ENCODE peak calls at places on chromosome 11, in ten cellular contexts. U, O, B, A, M, Y, P, V, H and J are unnamed samples.
A peak's percentile ranks its signal among the peaks of the same experiment; 100 is the strongest.

GRCh38 chr11:13885083-13885482 is 77.4 kb upstream of the SPON1 start:
- DNase-seq in Y (no peak), M (no peak), O (no peak), U (no peak), H (no peak), A (no peak), P (no peak), V (no peak), B (peak; percentile 77), J (no peak)

GRCh38 chr11:121336279-121336947 is 43.8 kb downstream of the SC5D start:
- DNase-seq in V (peak; percentile 44), O (no peak), Y (no peak), B (no peak), U (no peak), A (no peak), M (no peak), H (no peak), P (no peak), J (no peak)

GRCh38 chr11:83181815-83182214 is 11.7 kb upstream of the ANKRD42 start:
- DNase-seq in U (no peak), O (no peak), V (no peak), M (no peak), P (no peak), A (no peak), H (no peak), Y (no peak), B (peak; percentile 41), J (no peak)

GRCh38 chr11:8867856-8868705 is 42.9 kb upstream of the AKIP1 start:
- DNase-seq in Y (no peak), H (no peak), M (no peak), V (no peak), B (no peak), U (no peak), P (no peak), A (peak; percentile 57), O (no peak), J (peak; percentile 79)

GRCh38 chr11:125123947-125124633 is 12.7 kb upstream of the TMEM218 start:
- DNase-seq in U (peak; percentile 42), A (peak; percentile 72), B (peak; percentile 88), O (peak; percentile 61), H (peak; percentile 86), M (peak; percentile 90), Y (peak; percentile 82), V (peak; percentile 78), P (peak; percentile 87), J (peak; percentile 64)

GRCh38 chr11:8871283-8871775 is 39.7 kb upstream of the AKIP1 start:
- DNase-seq in V (no peak), Y (no peak), B (peak; percentile 53), U (peak; percentile 85), A (peak; percentile 36), M (no peak), P (peak; percentile 84), O (peak; percentile 90), H (peak; percentile 16), J (peak; percentile 95)

GRCh38 chr11:103110406-103110805 is 1.2 kb downstream of the DYNC2H1 start:
- DNase-seq in V (no peak), U (no peak), P (no peak), Y (peak; percentile 68), H (no peak), A (no peak), O (peak; percentile 11), M (no peak), B (peak; percentile 60), J (peak; percentile 80)

GRCh38 chr11:21464601-21465193 is 728.2 kb upstream of the ANO5 start:
- DNase-seq in O (no peak), V (no peak), H (no peak), B (no peak), M (no peak), A (no peak), U (no peak), Y (no peak), P (no peak), J (no peak)

GRCh38 chr11:35725880-35726279 is 63.3 kb downstream of the TRIM44 start:
- DNase-seq in B (peak; percentile 72), A (peak; percentile 43), M (no peak), Y (no peak), O (no peak), U (no peak), V (no peak), H (peak; percentile 26), P (no peak), J (peak; percentile 63)

GRCh38 chr11:123063396-123064267 is 1.7 kb upstream of the HSPA8 start:
- DNase-seq in U (no peak), A (no peak), Y (peak; percentile 75), M (peak; percentile 44), B (peak; percentile 56), O (peak; percentile 60), V (peak; percentile 69), H (no peak), P (peak; percentile 32), J (peak; percentile 78)

GRCh38 chr11:78654071-78654470 is 79.4 kb upstream of the NARS2 start:
- DNase-seq in O (no peak), M (no peak), A (no peak), H (no peak), B (no peak), P (peak; percentile 17), U (no peak), Y (no peak), V (no peak), J (no peak)

GRCh38 chr11:13061294-13061990 is 52.3 kb downstream of the RASSF10 start:
- DNase-seq in H (no peak), A (no peak), P (no peak), V (no peak), O (no peak), Y (no peak), B (no peak), M (no peak), U (no peak), J (peak; percentile 70)

GRCh38 chr11:101341578-101341977 is 212.0 kb upstream of the PGR start:
- DNase-seq in H (no peak), M (no peak), B (no peak), Y (no peak), V (no peak), O (peak; percentile 19), A (no peak), P (no peak), U (no peak), J (no peak)

GRCh38 chr11:34251640-34251980 is 106.2 kb downstream of the ABTB2 start:
- DNase-seq in M (no peak), O (no peak), U (no peak), Y (no peak), V (no peak), B (no peak), A (no peak), P (no peak), H (no peak), J (peak; percentile 74)

GRCh38 chr11:34252015-34252414 is 105.8 kb downstream of the ABTB2 start:
- DNase-seq in Y (no peak), H (no peak), P (no peak), A (no peak), M (no peak), B (no peak), V (no peak), U (no peak), O (no peak), J (no peak)

GRCh38 chr11:34250732-34251639 is 106.8 kb downstream of the ABTB2 start:
- DNase-seq in A (peak; percentile 89), O (peak; percentile 18), V (peak; percentile 50), M (no peak), P (peak; percentile 53), Y (peak; percentile 73), B (peak; percentile 91), U (peak; percentile 57), H (peak; percentile 75), J (peak; percentile 80)

GRCh38 chr11:34252651-34253050 is 105.2 kb downstream of the ABTB2 start:
- DNase-seq in M (no peak), U (no peak), B (no peak), P (no peak), V (no peak), A (no peak), O (no peak), Y (no peak), H (no peak), J (no peak)

GRCh38 chr11:34249439-34250073 is 108.3 kb downstream of the ABTB2 start:
- DNase-seq in B (no peak), P (no peak), U (no peak), H (no peak), M (no peak), Y (no peak), O (no peak), A (no peak), V (no peak), J (no peak)
- H3K4me1 ChIP-seq in B (peaks cover 28% of the 10 kb centered on the region), P (peaks cover 8% of the 10 kb centered on the region), U (peaks cover 18% of the 10 kb centered on the region), H (peaks cover 66% of the 10 kb centered on the region), M (peaks cover 18% of the 10 kb centered on the region), Y (peaks cover 4% of the 10 kb centered on the region), O (peaks cover 7% of the 10 kb centered on the region), A (peaks cover 59% of the 10 kb centered on the region), V (peaks cover 8% of the 10 kb centered on the region), J (peaks cover 16% of the 10 kb centered on the region)

GRCh38 chr11:3213659-3214419 is 4.8 kb downstream of the MRGPRG start:
- DNase-seq in A (no peak), O (no peak), V (no peak), M (no peak), P (peak; percentile 38), H (no peak), B (no peak), U (no peak), Y (no peak), J (no peak)
- H3K9me2 ChIP-seq in A (no peaks in the 10 kb centered on the region), O (no peaks in the 10 kb centered on the region), V (no peaks in the 10 kb centered on the region), M (no peaks in the 10 kb centered on the region), P (peaks cover 2% of the 10 kb centered on the region), H (no peaks in the 10 kb centered on the region), B (no peaks in the 10 kb centered on the region), U (no peaks in the 10 kb centered on the region), Y (no peaks in the 10 kb centered on the region), J (no peaks in the 10 kb centered on the region)

DNA sequence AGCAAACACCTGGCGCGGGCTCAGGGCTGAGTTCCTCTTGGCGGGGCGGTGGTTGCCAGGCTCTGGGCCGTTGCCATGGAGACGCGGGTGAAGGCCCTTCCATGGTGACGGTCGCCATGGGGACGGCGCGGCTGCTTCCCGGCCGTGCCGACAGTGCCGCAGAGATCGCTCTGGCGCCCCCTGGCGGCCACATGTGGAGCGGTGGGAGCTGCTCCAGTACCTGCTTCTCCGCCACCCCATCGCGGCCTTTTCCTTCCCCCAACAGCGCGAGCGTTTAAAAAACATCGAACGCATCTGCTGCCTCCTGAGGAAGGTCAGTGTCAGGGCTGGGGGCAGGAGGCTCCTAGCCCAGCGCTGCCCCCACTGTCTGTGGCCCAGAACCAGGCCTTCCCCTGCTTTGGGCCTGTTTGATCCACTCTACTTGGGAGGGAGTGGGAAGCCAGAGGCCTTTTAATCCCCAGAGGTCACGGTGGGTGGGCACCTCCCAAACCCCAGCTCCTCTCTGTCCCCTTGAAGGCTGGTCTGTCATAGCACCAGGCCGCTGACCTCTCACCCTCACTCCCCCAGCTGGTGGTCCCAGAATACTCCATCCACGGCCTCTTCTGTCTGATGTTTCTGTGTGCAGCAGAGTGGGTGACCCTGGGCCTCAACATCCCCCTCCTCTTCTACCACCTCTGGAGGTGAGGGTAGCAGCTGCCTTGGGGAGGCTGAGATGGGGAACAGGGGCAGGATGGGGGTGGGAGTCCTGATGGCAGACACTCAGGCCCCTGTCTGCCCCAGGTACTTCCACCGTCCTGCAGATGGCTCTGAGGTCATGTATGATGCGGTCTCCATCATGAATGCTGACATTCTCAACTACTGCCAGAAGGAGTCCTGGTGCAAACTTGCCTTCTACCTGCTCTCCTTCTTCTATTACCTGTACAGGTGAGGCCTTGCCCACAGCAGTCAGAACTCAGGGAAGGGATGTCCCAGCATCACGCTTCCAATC is 4.8 kb downstream of the CNIH2 start:
- DNase-seq in V (peak; percentile 100), U (peak; percentile 98), B (peak; percentile 97), Y (peak; percentile 99), M (peak; percentile 99), O (peak; percentile 99), A (peak; percentile 93), P (peak; percentile 99), H (peak; percentile 91), J (peak; percentile 99)
- H3K4me1 ChIP-seq in V (peaks cover 40% of the 10 kb centered on the region), U (no peaks in the 10 kb centered on the region), B (peaks cover 12% of the 10 kb centered on the region), Y (peaks cover 35% of the 10 kb centered on the region), M (peaks cover 11% of the 10 kb centered on the region), O (peaks cover 5% of the 10 kb centered on the region), A (peaks cover 4% of the 10 kb centered on the region), P (peaks cover 9% of the 10 kb centered on the region), H (peaks cover 29% of the 10 kb centered on the region), J (peaks cover 9% of the 10 kb centered on the region)

GRCh38 chr11:113895367-113896155 is 9.0 kb upstream of the HTR3B start:
- DNase-seq in M (no peak), U (no peak), O (no peak), Y (peak; percentile 51), H (no peak), A (no peak), P (peak; percentile 58), B (peak; percentile 53), V (no peak), J (no peak)
- H3K9me2 ChIP-seq in M (no peaks in the 10 kb centered on the region), U (no peaks in the 10 kb centered on the region), O (no peaks in the 10 kb centered on the region), Y (no peaks in the 10 kb centered on the region), H (no peaks in the 10 kb centered on the region), A (no peaks in the 10 kb centered on the region), P (no peaks in the 10 kb centered on the region), B (no peaks in the 10 kb centered on the region), V (no peaks in the 10 kb centered on the region), J (no peaks in the 10 kb centered on the region)